ENCODE peak calls at places on chromosomes 1 and 21, in four cellular contexts. N, D, L and W are unnamed samples.

GRCh38 chr1:13965770-13966398 is 265.9 kb downstream of the PRDM2 start:
- DNase-seq in N (peak), D (peak), L (no peak), W (no peak)

GRCh38 chr1:1631793-1632420 is at the start of gene MMP23B:
- DNase-seq in N (no peak), D (no peak), L (peak), W (peak)

GRCh38 chr21:38438476-38438893 is 59.8 kb downstream of the ERG start:
- DNase-seq in N (no peak), D (peak), L (peak), W (no peak)

GRCh38 chr1:109770331-109771095 is 6.8 kb upstream of the EPS8L3 start:
- DNase-seq in N (peak), D (no peak), L (peak), W (no peak)

GRCh38 chr1:22772054-22772453 is 61.4 kb downstream of the EPHB2 start:
- DNase-seq in N (no peak), D (no peak), L (no peak), W (no peak)

GRCh38 chr1:234433563-234434285 is 45.3 kb downstream of the TARBP1 start:
- DNase-seq in N (no peak), D (peak), L (no peak), W (no peak)

GRCh38 chr1:184691719-184692324 is 62.8 kb downstream of the EDEM3 start:
- DNase-seq in N (no peak), D (peak), L (no peak), W (no peak)

GRCh38 chr1:226643701-226644540 is 95.2 kb downstream of the ITPKB start:
- DNase-seq in N (no peak), D (no peak), L (peak), W (peak)

GRCh38 chr1:41648230-41648629 is 163.7 kb upstream of the EDN2 start:
- DNase-seq in N (no peak), D (no peak), L (no peak), W (no peak)

GRCh38 chr1:162117039-162117816 is 47.7 kb downstream of the NOS1AP start:
- DNase-seq in N (no peak), D (no peak), L (no peak), W (no peak)

GRCh38 chr21:45791562-45792418 is 148.3 kb downstream of the PCBP3 start:
- DNase-seq in N (no peak), D (no peak), L (no peak), W (no peak)

GRCh38 chr1:223326776-223327175 is 37.2 kb downstream of the SUSD4 start:
- DNase-seq in N (no peak), D (peak), L (no peak), W (no peak)

GRCh38 chr1:1013922-1014617 is 773 bp downstream of the ISG15 start:
- DNase-seq in N (no peak), D (peak), L (peak), W (no peak)

GRCh38 chr1:98388431-98388830 is 273.1 kb upstream of the SNX7 start:
- DNase-seq in N (no peak), D (peak), L (no peak), W (no peak)

GRCh38 chr21:41016472-41016871 is 151.5 kb upstream of the BACE2 start:
- DNase-seq in N (no peak), D (no peak), L (no peak), W (no peak)

GRCh38 chr1:15760520-15761211 is 2.1 kb downstream of the FBLIM1 start:
- DNase-seq in N (peak), D (peak), L (no peak), W (no peak)

GRCh38 chr1:235199441-235199840 is 38.4 kb upstream of the RBM34 start:
- DNase-seq in N (no peak), D (peak), L (no peak), W (no peak)

GRCh38 chr21:45471229-45472052 is 66.5 kb downstream of the COL18A1 start:
- DNase-seq in N (no peak), D (peak), L (peak), W (no peak)

GRCh38 chr1:167635233-167635648 is 5.2 kb downstream of the RCSD1 start:
- DNase-seq in N (no peak), D (no peak), L (no peak), W (no peak)

GRCh38 chr1:231857609-231858008 is 231.0 kb downstream of the DISC1 start:
- DNase-seq in N (no peak), D (no peak), L (no peak), W (no peak)

GRCh38 chr1:63523738-63524137 is 413 bp downstream of the EFCAB7 start:
- DNase-seq in N (peak), D (no peak), L (no peak), W (no peak)

GRCh38 chr21:39016740-39017315 is 166.4 kb downstream of the PSMG1 start:
- DNase-seq in N (peak), D (peak), L (peak), W (peak)

GRCh38 chr1:74586253-74586897 is 74.0 kb upstream of the LRRC53 start:
- DNase-seq in N (no peak), D (no peak), L (no peak), W (no peak)

GRCh38 chr1:40469327-40469726 is 7.8 kb upstream of the ZFP69 start:
- DNase-seq in N (no peak), D (no peak), L (no peak), W (no peak)

GRCh38 chr1:166827426-166827825 is 11.8 kb upstream of the POGK start:
- DNase-seq in N (no peak), D (no peak), L (no peak), W (no peak)

GRCh38 chr1:205582471-205583291 is 49.1 kb downstream of the ELK4 start:
- DNase-seq in N (peak), D (no peak), L (peak), W (no peak)

GRCh38 chr1:11620405-11620804 is 33.8 kb downstream of the FBXO2 start:
- DNase-seq in N (no peak), D (no peak), L (no peak), W (no peak)

GRCh38 chr1:225881081-225882007 is 836 bp downstream of the TMEM63A start:
- DNase-seq in N (peak), D (peak), L (peak), W (peak)

GRCh38 chr1:179034720-179035119 is 9.0 kb downstream of the FAM20B start:
- DNase-seq in N (no peak), D (peak), L (no peak), W (no peak)

GRCh38 chr1:76012341-76013208 is 62.0 kb upstream of the ST6GALNAC3 start:
- DNase-seq in N (no peak), D (peak), L (no peak), W (no peak)

GRCh38 chr1:39990428-39990827 is 35.5 kb downstream of the MFSD2A start:
- DNase-seq in N (no peak), D (no peak), L (no peak), W (no peak)

GRCh38 chr1:153493343-153493960 is 33.0 kb upstream of the S100A7 start:
- DNase-seq in N (no peak), D (no peak), L (no peak), W (no peak)
- TF ChIP-seq POLR2A in N (no peak), D (no peak), L (no peak), W (no peak)

DNA sequence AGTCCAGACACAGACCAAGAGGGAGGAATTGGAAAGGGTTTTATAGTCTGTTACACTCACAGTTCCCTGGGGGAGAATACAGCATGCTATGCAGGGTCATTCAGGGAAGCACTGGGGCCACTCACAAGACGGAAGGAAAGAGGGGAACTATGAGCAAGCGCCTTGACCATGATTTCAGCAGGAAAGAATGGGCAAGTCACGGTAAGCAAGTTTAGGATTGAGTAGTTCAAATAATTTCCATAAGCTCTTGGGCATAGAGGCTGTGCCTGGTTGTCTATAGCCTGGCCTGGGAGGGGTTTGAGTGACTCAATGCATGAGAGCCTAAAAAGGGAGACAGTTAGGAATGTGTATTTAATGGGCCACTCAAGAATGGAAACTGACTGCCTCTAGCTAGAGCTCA is 176.7 kb downstream of the TTLL7 start:
- DNase-seq in N (no peak), D (no peak), L (no peak), W (no peak)
- TF ChIP-seq POLR2A in N (no peak), D (no peak), L (no peak), W (no peak)

DNA sequence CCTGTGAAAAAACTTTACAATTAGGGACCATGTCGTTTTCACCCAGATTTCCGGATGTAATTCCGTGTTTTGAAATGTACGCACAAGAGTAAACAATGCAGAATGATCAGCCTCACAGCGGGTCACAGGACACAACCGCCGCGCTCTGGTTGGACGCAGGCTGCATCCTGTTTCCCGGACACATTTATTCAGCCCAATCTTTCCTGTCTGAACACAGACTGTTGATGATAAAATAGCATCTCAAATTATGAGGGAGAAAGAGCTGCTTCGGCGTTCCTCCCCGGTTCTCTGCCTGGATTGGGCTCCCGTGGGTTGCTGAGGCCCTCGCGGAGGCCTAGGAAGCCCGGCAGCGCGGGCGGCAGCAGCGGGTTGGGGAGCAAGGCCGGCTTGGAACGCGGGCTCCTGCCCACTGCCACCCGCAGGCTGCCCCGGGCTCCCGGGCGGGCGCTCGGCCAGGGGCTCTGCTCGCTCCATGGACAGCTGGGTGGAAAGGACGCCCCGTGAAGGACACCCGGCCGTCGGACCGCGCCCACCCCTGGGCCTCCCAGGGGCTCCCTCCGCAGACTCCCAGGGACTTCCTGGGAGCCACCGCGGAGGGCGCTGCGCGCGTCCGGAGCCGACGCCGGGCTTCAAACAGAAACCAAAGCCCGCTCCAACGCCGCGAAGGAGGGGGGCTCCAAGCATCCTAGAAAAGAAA is 122.4 kb downstream of the ESRRG start:
- DNase-seq in N (peak), D (peak), L (peak), W (peak)
- TF ChIP-seq POLR2A in N (peak), D (peak), L (no peak), W (no peak)

DNA sequence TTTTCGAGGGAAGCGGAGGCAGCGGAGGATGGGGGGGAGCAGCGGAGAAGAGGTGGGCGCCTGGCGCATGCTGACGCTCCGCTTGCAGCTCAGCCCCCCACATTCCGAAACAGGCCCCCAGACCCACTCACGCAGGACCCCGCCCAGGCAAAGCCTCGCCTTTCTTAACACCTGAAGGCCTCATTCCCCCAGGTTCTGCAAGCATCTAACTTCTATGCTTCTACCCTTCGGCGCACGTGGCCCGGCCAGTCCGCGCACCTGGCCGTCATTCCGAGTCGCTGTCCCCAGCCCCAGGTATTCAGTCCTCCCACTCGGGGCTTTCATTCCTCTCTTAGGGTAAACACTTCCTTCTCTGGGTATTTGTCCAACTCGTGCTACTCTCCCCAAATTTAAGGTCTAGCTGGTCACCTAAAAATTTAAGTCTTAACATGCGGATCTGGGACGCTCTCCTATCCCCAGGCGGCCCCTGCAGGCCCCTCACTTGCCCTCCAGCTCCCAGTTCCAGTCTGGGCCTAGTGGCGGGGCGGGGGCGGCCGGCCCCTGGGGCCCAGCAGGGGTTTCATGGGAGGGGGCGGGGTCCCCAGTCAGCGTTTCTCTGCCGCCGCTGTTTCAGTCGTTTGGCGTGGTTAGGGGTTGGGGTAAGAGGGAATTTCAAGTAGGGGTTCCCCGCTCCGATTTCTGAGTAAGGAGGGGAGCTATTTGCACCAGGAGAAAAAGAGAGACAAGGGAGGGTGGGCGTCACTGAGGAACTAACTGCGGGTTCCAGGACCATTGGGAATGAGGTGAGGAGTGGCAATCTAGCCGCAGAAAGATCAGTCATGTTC is 2.7 kb upstream of the ZBTB7B start:
- DNase-seq in N (peak), D (no peak), L (peak), W (no peak)
- TF ChIP-seq POLR2A in N (no peak), D (no peak), L (no peak), W (peak)